ENCODE peak calls at places on chromosomes 11 and 22, in five cellular contexts. P, U, Y, M and R are unnamed samples.

GRCh38 chr11:117898059-117898458 is 21.6 kb upstream of the FXYD6 start:
- DNase-seq in P (peak), M (no peak), U (no peak), Y (no peak), R (no peak)

GRCh38 chr11:75665126-75665525 is 3.7 kb downstream of the MAP6 start:
- DNase-seq in Y (no peak), M (no peak), U (no peak), P (no peak), R (no peak)

GRCh38 chr11:33778682-33779081 is 4.4 kb upstream of the FBXO3 start:
- DNase-seq in P (no peak), M (peak), Y (no peak), U (no peak), R (no peak)

GRCh38 chr11:57095417-57095816 is 86.3 kb upstream of the LRRC55 start:
- DNase-seq in P (no peak), Y (no peak), U (no peak), M (no peak), R (no peak)

GRCh38 chr11:29914203-29914930 is 102.5 kb downstream of the KCNA4 start:
- DNase-seq in Y (no peak), M (no peak), P (no peak), U (no peak), R (no peak)

GRCh38 chr11:19714387-19715363 is 2.0 kb downstream of the NAV2 start:
- DNase-seq in Y (no peak), U (no peak), M (peak), P (peak), R (no peak)

GRCh38 chr11:33488971-33489370 is 211.7 kb downstream of the C11orf91 start:
- DNase-seq in U (no peak), Y (no peak), M (no peak), P (no peak), R (no peak)

GRCh38 chr11:63906585-63906984 is 10.4 kb downstream of the RCOR2 start:
- DNase-seq in U (no peak), Y (peak), M (peak), P (no peak), R (no peak)

GRCh38 chr11:86180415-86180814 is 64.1 kb upstream of the EED start:
- DNase-seq in U (no peak), P (no peak), M (no peak), Y (no peak), R (no peak)

GRCh38 chr22:36467042-36467810 is 14.2 kb downstream of the TXN2 start:
- DNase-seq in P (peak), M (no peak), U (peak), Y (no peak), R (no peak)

GRCh38 chr11:77039491-77040400 is 5.5 kb downstream of the B3GNT6 start:
- DNase-seq in Y (peak), P (peak), U (no peak), M (peak), R (no peak)

GRCh38 chr11:3623126-3623525 is 18.7 kb downstream of the ART5 start:
- DNase-seq in U (no peak), Y (no peak), M (no peak), P (peak), R (peak)

GRCh38 chr11:67303132-67303988 is at the start of gene SSH3:
- DNase-seq in P (peak), U (peak), Y (peak), M (peak), R (peak)

GRCh38 chr11:10488121-10488580 is 33.1 kb downstream of the AMPD3 start:
- DNase-seq in U (peak), Y (peak), M (peak), P (no peak), R (no peak)

GRCh38 chr11:118658372-118659313 is 20.8 kb downstream of the TREH start:
- DNase-seq in M (peak), U (no peak), Y (no peak), P (no peak), R (no peak)

GRCh38 chr22:17435375-17435774 is 66.1 kb downstream of the CECR2 start:
- DNase-seq in P (no peak), U (no peak), Y (no peak), M (no peak), R (no peak)

DNA sequence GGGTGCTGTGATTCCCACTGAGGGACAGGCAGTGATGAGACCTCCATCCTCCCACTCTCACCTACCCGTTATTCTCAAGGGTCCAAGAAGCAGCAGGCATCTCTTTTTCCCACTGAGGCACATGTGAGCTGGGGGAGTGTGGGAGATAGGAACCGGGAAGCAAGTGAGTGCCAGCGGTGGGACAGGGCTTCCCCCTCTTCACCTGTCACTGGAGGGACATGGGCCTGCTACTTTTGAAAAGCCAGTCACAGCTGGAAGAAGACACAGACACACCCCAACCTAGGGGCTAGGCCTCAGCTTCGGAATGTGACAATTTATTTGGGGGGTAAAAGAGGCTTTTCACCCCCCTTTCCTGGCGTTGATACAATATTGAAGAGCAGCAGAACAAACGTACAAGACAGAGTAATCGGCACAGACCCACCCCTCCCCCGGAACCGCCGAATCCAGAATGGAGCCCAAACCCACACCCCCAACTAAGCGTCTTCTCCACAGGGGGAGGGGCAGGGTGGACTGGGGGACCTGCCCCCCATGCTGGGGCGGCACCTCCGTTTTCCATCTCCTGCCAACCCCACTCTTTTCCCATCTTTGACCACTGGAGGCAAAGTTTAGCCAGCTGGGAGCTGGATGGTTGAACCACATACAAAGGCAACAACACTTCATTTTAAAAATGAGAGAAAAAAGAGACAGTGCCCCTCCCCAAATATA is 10.7 kb downstream of the CBX6 start:
- DNase-seq in P (peak), U (no peak), Y (no peak), M (peak), R (no peak)
- TF ChIP-seq CTCF in P (no peak), U (peak), Y (no peak), M (peak), R (no peak)

DNA sequence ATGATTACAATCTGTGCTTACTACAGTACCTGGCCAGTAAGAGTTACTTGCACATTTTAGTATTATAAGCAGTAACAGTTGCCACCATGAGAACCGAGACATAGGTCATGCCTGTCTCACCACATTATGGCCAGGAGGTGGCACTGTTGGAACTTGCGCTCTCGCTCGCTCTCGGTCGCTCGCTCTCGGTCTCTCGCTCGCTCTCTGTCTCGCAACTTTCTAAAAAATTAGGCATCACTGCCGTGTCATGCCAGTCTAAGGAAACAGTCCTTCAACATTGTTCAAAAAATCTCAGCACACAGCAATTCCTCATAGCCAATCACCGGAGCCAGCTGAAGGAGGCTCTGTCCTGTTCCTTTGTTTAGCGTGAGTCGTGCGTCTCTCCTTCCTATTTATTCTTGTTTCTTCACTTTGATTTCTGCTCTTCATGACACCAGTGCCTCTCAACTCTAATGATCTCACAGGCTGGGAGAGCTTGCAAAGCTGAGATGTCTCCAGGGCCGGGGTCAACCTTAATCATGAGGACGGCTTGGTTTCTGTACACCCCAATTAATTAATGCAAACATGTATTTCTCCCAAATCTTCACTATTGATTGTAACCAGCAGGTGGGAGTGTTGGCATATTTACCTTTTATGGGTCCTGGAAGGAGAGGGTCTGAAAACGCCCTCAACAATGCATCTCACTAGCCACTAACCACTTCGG is 6.3 kb upstream of the ADAMTS8 start:
- DNase-seq in Y (peak), U (peak), P (peak), M (peak), R (peak)
- TF ChIP-seq POLR2AphosphoS5 in Y (no peak), U (no peak), P (peak), M (no peak), R (no peak)

GRCh38 chr11:113163291-113164030 is 150.9 kb upstream of the TTC12 start:
- DNase-seq in Y (no peak), P (no peak), M (no peak), U (no peak), R (no peak)
- TF ChIP-seq CTCF in Y (no peak), P (no peak), M (peak), U (no peak), R (no peak)

DNA sequence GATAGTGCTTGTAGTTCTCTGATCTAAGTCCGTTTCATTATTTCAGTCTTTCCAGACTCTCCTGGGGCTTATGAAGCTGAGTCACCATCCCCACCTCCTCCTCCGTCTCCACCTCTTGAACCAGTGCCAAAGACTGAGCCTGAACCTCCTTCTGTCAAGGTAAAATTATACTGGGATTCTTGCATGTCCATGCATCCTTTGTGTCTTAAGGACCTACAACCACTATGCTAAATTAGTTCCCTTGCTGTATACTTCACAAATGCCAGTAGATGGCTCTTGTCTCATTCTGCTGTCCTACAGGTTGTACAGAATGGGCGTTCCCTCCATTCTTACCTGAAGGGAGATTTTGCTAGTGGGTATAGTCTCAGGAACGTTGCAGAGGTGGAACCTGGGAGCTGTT is 42.2 kb downstream of the POLD3 start:
- DNase-seq in M (peak), P (no peak), U (peak), Y (peak), R (no peak)
- TF ChIP-seq POLR2AphosphoS5 in M (no peak), P (no peak), U (no peak), Y (no peak), R (no peak)

DNA sequence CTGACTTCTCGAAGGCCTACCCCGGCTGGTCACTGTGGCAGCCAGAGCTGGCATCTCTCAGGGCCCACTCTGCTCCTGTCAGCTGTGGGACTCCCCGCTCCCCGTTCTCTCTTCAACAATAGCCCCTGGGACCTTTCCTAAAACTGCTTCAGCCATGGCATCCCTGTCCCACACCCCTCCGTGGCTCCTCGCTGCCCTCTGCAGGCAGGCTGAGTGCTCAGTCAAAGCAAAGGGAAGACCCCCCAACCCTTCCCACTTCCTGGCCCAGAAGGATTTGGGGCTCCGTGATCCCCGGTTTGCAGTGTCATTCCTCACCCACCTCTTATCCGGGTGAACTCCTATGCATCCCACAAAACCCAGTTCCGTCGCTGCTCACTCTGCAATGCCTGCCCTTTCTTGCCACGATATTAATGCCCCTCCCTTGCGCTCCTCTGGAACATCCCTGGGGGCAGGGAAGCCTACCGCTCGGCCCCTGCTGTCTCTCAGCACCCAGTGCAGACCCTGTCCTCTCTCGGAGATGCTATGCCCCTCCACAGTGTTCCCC is 1.6 kb upstream of the TH start:
- DNase-seq in U (no peak), P (no peak), M (peak), Y (no peak), R (no peak)
- TF ChIP-seq CTCF in U (peak), P (no peak), M (peak), Y (no peak), R (no peak)

GRCh38 chr11:7671347-7671746 is 2.0 kb downstream of the CYB5R2 start:
- DNase-seq in P (no peak), U (no peak), M (no peak), Y (no peak), R (no peak)
- TF ChIP-seq POLR2AphosphoS5 in P (no peak), U (no peak), M (no peak), Y (no peak), R (no peak)

GRCh38 chr11:17768547-17768946 is 34.0 kb downstream of the KCNC1 start:
- DNase-seq in P (no peak), M (no peak), U (no peak), Y (no peak), R (peak)

GRCh38 chr11:17769218-17769617 is 34.6 kb downstream of the KCNC1 start:
- DNase-seq in Y (no peak), P (no peak), U (no peak), M (no peak), R (no peak)

GRCh38 chr11:17771415-17771814 is 36.8 kb downstream of the KCNC1 start:
- DNase-seq in P (no peak), U (no peak), Y (no peak), M (no peak), R (no peak)

GRCh38 chr11:17770917-17771316 is 36.3 kb downstream of the KCNC1 start:
- DNase-seq in Y (no peak), P (no peak), M (no peak), U (no peak), R (no peak)

DNA sequence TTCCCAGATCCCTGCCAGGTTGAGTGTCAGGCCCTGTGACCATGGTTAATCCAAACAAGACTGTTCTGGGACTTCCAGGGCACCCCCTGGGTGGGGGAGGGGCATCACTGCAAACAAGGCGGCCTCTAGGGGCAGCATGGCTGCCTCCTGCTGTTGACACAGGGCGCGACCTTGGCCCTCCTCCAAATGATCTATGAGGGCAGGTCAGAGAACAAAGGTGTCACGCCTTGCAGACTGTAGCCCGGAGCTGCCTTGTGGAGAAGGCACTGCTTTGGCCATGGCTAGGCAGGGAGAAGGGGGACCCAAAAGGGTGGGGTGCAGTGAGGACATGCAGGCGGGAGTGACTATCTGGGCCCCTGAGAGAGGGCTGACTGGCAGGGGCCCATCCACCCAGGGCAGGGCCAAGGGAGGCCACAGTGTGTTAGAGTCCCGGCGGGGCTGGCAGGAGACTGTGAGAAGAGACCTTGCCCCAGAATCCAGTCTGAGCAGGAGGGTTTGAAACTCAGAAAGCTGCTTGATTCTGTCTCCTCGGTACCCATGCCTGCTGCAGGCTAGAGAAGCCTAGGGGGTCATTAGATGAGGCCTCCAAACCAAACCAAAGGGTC is 35.6 kb downstream of the KCNC1 start:
- DNase-seq in M (peak), Y (peak), P (no peak), U (no peak), R (peak)
- TF ChIP-seq CTCF in M (peak), Y (peak), P (no peak), U (peak), R (no peak)

GRCh38 chr22:37930270-37930951 is 23.0 kb downstream of the C22orf23 start:
- DNase-seq in M (peak), P (no peak), Y (no peak), U (no peak), R (no peak)

GRCh38 chr22:37930952-37931440 is 22.4 kb downstream of the C22orf23 start:
- DNase-seq in M (no peak), P (no peak), U (no peak), Y (no peak), R (no peak)

GRCh38 chr22:37931893-37932389 is 21.5 kb downstream of the C22orf23 start:
- DNase-seq in Y (no peak), P (no peak), U (no peak), M (no peak), R (no peak)

GRCh38 chr22:37927129-37927936 is 21.2 kb downstream of the MICALL1 start:
- DNase-seq in P (no peak), M (no peak), Y (no peak), U (no peak), R (no peak)

GRCh38 chr22:37929390-37929789 is 23.3 kb downstream of the MICALL1 start:
- DNase-seq in Y (no peak), M (no peak), U (no peak), P (no peak), R (no peak)
- TF ChIP-seq POLR2AphosphoS5 in Y (no peak), M (no peak), U (no peak), P (no peak), R (no peak)